ENCODE peak calls at places on chromosomes 12 and 14, in five cellular contexts. One of them, this sample, is unnamed.

GRCh38 chr12:105948331-105948730 is 190.4 kb downstream of the NUAK1 start:
- DNase-seq in bronchial epithelial cell: no peak
- DNase-seq in K562: no peak
- DNase-seq in fibroblast of pulmonary artery: peak
- DNase-seq in epithelial cell of proximal tubule: no peak
- DNase-seq in this sample: no peak

GRCh38 chr14:34161351-34162169 is 210.7 kb upstream of the EGLN3 start:
- DNase-seq in bronchial epithelial cell: peak
- DNase-seq in K562: no peak
- DNase-seq in fibroblast of pulmonary artery: no peak
- DNase-seq in epithelial cell of proximal tubule: no peak
- DNase-seq in this sample: no peak

GRCh38 chr12:124994435-124994975 is 1.1 kb downstream of the BRI3BP start:
- DNase-seq in bronchial epithelial cell: peak
- DNase-seq in K562: peak
- DNase-seq in fibroblast of pulmonary artery: no peak
- DNase-seq in epithelial cell of proximal tubule: no peak
- DNase-seq in this sample: peak

GRCh38 chr12:121013715-121014114 is 2.6 kb downstream of the C12orf43 start:
- DNase-seq in bronchial epithelial cell: no peak
- DNase-seq in K562: no peak
- DNase-seq in fibroblast of pulmonary artery: no peak
- DNase-seq in epithelial cell of proximal tubule: no peak
- DNase-seq in this sample: no peak

GRCh38 chr12:67456281-67456918 is 187.2 kb downstream of the CAND1 start:
- DNase-seq in bronchial epithelial cell: peak
- DNase-seq in K562: no peak
- DNase-seq in fibroblast of pulmonary artery: peak
- DNase-seq in epithelial cell of proximal tubule: no peak
- DNase-seq in this sample: no peak

GRCh38 chr12:131540138-131540623 is 170.7 kb upstream of the SFSWAP start:
- DNase-seq in bronchial epithelial cell: no peak
- DNase-seq in K562: no peak
- DNase-seq in fibroblast of pulmonary artery: no peak
- DNase-seq in epithelial cell of proximal tubule: no peak
- DNase-seq in this sample: no peak

GRCh38 chr12:81542621-81543020 is 216.5 kb downstream of the PPFIA2 start:
- DNase-seq in bronchial epithelial cell: no peak
- DNase-seq in K562: no peak
- DNase-seq in fibroblast of pulmonary artery: no peak
- DNase-seq in epithelial cell of proximal tubule: no peak
- DNase-seq in this sample: no peak

GRCh38 chr12:82109243-82109642 is 248.9 kb downstream of the CCDC59 start:
- DNase-seq in bronchial epithelial cell: peak
- DNase-seq in K562: no peak
- DNase-seq in fibroblast of pulmonary artery: no peak
- DNase-seq in epithelial cell of proximal tubule: no peak
- DNase-seq in this sample: no peak

GRCh38 chr14:56666294-56666693 is 86.7 kb downstream of the TMEM260 start:
- DNase-seq in bronchial epithelial cell: peak
- DNase-seq in K562: no peak
- DNase-seq in fibroblast of pulmonary artery: no peak
- DNase-seq in epithelial cell of proximal tubule: no peak
- DNase-seq in this sample: no peak

GRCh38 chr14:32300146-32300545 is 29.0 kb upstream of the AKAP6 start:
- DNase-seq in bronchial epithelial cell: no peak
- DNase-seq in K562: no peak
- DNase-seq in fibroblast of pulmonary artery: no peak
- DNase-seq in epithelial cell of proximal tubule: no peak
- DNase-seq in this sample: no peak

GRCh38 chr12:77072833-77073495 is 7.6 kb upstream of the E2F7 start:
- DNase-seq in bronchial epithelial cell: no peak
- DNase-seq in K562: no peak
- DNase-seq in fibroblast of pulmonary artery: peak
- DNase-seq in epithelial cell of proximal tubule: no peak
- DNase-seq in this sample: no peak

GRCh38 chr14:101665478-101666078 is 95.9 kb upstream of the PPP2R5C start:
- DNase-seq in bronchial epithelial cell: peak
- DNase-seq in K562: peak
- DNase-seq in fibroblast of pulmonary artery: peak
- DNase-seq in epithelial cell of proximal tubule: no peak
- DNase-seq in this sample: peak

GRCh38 chr12:69105101-69105613 is 134.2 kb upstream of the CPSF6 start:
- DNase-seq in bronchial epithelial cell: no peak
- DNase-seq in K562: no peak
- DNase-seq in fibroblast of pulmonary artery: no peak
- DNase-seq in epithelial cell of proximal tubule: no peak
- DNase-seq in this sample: no peak

GRCh38 chr12:120468271-120468845 is 1.2 kb downstream of the SRSF9 start:
- DNase-seq in bronchial epithelial cell: no peak
- DNase-seq in K562: no peak
- DNase-seq in fibroblast of pulmonary artery: peak
- DNase-seq in epithelial cell of proximal tubule: peak
- DNase-seq in this sample: no peak

GRCh38 chr12:94874086-94874985 is 129.2 kb downstream of the NDUFA12 start:
- DNase-seq in bronchial epithelial cell: no peak
- DNase-seq in K562: no peak
- DNase-seq in fibroblast of pulmonary artery: no peak
- DNase-seq in epithelial cell of proximal tubule: no peak
- DNase-seq in this sample: no peak
- H3K4me3 ChIP-seq in bronchial epithelial cell: no peak
- H3K4me3 ChIP-seq in K562: no peak
- H3K4me3 ChIP-seq in fibroblast of pulmonary artery: no peak
- H3K4me3 ChIP-seq in epithelial cell of proximal tubule: peak
- H3K4me3 ChIP-seq in this sample: no peak

GRCh38 chr12:3117144-3117581 is 40.0 kb downstream of the TSPAN9 start:
- DNase-seq in bronchial epithelial cell: no peak
- DNase-seq in K562: no peak
- DNase-seq in fibroblast of pulmonary artery: peak
- DNase-seq in epithelial cell of proximal tubule: no peak
- DNase-seq in this sample: no peak

GRCh38 chr12:3120701-3121100 is 43.5 kb downstream of the TSPAN9 start:
- DNase-seq in bronchial epithelial cell: no peak
- DNase-seq in K562: no peak
- DNase-seq in fibroblast of pulmonary artery: no peak
- DNase-seq in epithelial cell of proximal tubule: no peak
- DNase-seq in this sample: no peak

GRCh38 chr12:3119192-3119744 is 42.1 kb downstream of the TSPAN9 start:
- DNase-seq in bronchial epithelial cell: no peak
- DNase-seq in K562: no peak
- DNase-seq in fibroblast of pulmonary artery: peak
- DNase-seq in epithelial cell of proximal tubule: no peak
- DNase-seq in this sample: no peak

GRCh38 chr12:3117628-3118027 is 40.4 kb downstream of the TSPAN9 start:
- DNase-seq in bronchial epithelial cell: peak
- DNase-seq in K562: no peak
- DNase-seq in fibroblast of pulmonary artery: peak
- DNase-seq in epithelial cell of proximal tubule: no peak
- DNase-seq in this sample: no peak

DNA sequence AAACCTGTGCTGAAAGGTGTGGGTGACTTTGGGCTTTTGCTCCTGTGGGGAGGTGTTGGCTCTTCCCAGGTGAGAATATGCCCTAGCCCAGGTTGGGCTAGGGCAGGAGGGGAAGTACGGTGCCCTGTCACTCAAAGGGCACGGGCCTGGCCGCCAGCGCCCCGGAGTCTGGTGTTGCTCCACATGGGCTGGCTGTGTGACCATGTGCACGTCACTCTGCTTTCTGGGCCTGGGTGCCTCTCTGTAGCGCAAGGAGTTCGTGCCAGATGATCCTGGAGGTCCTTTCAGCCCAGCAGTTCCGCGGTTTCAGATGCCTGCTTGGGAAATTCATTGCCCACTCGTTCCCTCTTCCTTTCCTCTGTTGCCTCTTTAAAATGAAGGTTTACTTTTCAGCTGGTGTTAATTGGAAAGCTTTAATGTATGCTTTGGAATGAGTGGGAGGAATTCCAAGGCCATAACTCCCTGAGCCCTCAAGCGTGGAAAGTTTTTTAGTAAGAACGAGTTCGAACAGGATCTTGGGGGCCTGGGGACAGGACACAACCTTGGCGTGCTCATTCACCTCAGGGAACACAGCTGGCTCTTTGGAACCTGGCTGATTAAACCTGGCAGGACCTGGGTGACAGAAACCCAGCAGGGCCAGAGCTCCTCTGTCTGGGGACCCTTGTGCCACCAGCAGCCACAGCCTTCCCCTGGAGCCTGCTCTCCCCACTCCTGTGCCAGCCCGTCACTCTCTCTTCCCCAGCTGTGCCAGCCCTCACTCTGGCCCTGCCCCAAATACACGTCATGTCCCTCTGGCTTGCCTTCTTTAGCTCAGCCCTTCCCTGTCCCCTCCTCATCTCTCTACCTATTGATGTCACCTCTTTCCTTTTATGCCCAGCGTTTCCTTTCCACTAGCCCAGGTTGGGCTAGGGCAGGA is 42.8 kb downstream of the TSPAN9 start:
- DNase-seq in bronchial epithelial cell: peak
- DNase-seq in K562: no peak
- DNase-seq in fibroblast of pulmonary artery: peak
- DNase-seq in epithelial cell of proximal tubule: peak
- DNase-seq in this sample: no peak
- H3K4me3 ChIP-seq in bronchial epithelial cell: no peak
- H3K4me3 ChIP-seq in K562: no peak
- H3K4me3 ChIP-seq in fibroblast of pulmonary artery: no peak
- H3K4me3 ChIP-seq in epithelial cell of proximal tubule: peak
- H3K4me3 ChIP-seq in this sample: no peak

GRCh38 chr14:64707661-64708060 is 3.4 kb downstream of the PLEKHG3 start:
- DNase-seq in bronchial epithelial cell: peak
- DNase-seq in K562: no peak
- DNase-seq in fibroblast of pulmonary artery: peak
- DNase-seq in epithelial cell of proximal tubule: peak
- DNase-seq in this sample: no peak

GRCh38 chr14:64706552-64707193 is 2.4 kb downstream of the PLEKHG3 start:
- DNase-seq in bronchial epithelial cell: no peak
- DNase-seq in K562: no peak
- DNase-seq in fibroblast of pulmonary artery: no peak
- DNase-seq in epithelial cell of proximal tubule: no peak
- DNase-seq in this sample: no peak

GRCh38 chr14:64711039-64711438 is 6.8 kb downstream of the PLEKHG3 start:
- DNase-seq in bronchial epithelial cell: no peak
- DNase-seq in K562: no peak
- DNase-seq in fibroblast of pulmonary artery: no peak
- DNase-seq in epithelial cell of proximal tubule: no peak
- DNase-seq in this sample: no peak

GRCh38 chr14:64708148-64709004 is 4.2 kb downstream of the PLEKHG3 start:
- DNase-seq in bronchial epithelial cell: peak
- DNase-seq in K562: no peak
- DNase-seq in fibroblast of pulmonary artery: no peak
- DNase-seq in epithelial cell of proximal tubule: peak
- DNase-seq in this sample: peak

DNA sequence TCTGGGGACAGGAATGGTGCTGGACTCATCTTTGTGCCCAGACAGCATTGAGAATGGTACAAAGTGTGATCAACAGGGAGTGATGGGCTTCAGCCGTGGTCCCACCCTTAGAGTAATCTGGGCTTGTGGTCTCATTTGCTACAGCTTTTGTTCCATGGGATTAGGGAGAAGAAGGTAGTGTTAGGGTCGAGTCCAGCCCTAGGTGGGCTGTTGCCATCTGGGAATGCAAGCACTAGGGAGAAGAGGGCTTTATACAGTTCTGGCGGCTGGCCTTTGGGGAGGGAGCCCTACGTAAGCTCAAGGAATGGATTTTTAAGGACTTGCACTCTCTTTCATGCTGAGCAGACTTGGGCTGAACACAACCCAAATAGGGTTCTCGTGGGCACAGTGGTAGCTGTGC is 4.9 kb downstream of the PLEKHG3 start:
- DNase-seq in bronchial epithelial cell: no peak
- DNase-seq in K562: no peak
- DNase-seq in fibroblast of pulmonary artery: no peak
- DNase-seq in epithelial cell of proximal tubule: no peak
- DNase-seq in this sample: no peak
- H3K4me3 ChIP-seq in bronchial epithelial cell: no peak
- H3K4me3 ChIP-seq in K562: no peak
- H3K4me3 ChIP-seq in fibroblast of pulmonary artery: no peak
- H3K4me3 ChIP-seq in epithelial cell of proximal tubule: peak
- H3K4me3 ChIP-seq in this sample: peak

GRCh38 chr12:115953031-115953430 is 324.5 kb downstream of the MED13L start:
- DNase-seq in bronchial epithelial cell: no peak
- DNase-seq in K562: no peak
- DNase-seq in fibroblast of pulmonary artery: no peak
- DNase-seq in epithelial cell of proximal tubule: no peak
- DNase-seq in this sample: no peak
- H3K4me3 ChIP-seq in bronchial epithelial cell: no peak
- H3K4me3 ChIP-seq in K562: no peak
- H3K4me3 ChIP-seq in fibroblast of pulmonary artery: no peak
- H3K4me3 ChIP-seq in epithelial cell of proximal tubule: no peak
- H3K4me3 ChIP-seq in this sample: no peak